ENCODE peak calls at places on chromosomes 1 and 21, in four cellular contexts. F, Z, J and B are unnamed samples.

GRCh38 chr1:236064674-236065508 is at the start of gene NID1:
- DNase-seq in F (peak), Z (peak), J (peak), B (peak)

GRCh38 chr1:19504796-19505693 is 19.7 kb upstream of the CAPZB start:
- DNase-seq in F (no peak), Z (no peak), J (no peak), B (no peak)

GRCh38 chr1:212858461-212859265 is 588 bp downstream of the FLVCR1 start:
- DNase-seq in F (peak), Z (no peak), J (peak), B (peak)

GRCh38 chr1:65027699-65028358 is 61.5 kb upstream of the JAK1 start:
- DNase-seq in F (peak), Z (no peak), J (no peak), B (peak)

GRCh38 chr1:77382361-77382760 is 100.5 kb downstream of the AK5 start:
- DNase-seq in F (no peak), Z (no peak), J (no peak), B (no peak)

GRCh38 chr1:21670059-21670881 is 1.1 kb upstream of the RAP1GAP start:
- DNase-seq in F (no peak), Z (no peak), J (no peak), B (no peak)

GRCh38 chr1:57312869-57313268 is 111.0 kb downstream of the DAB1 start:
- DNase-seq in F (no peak), Z (no peak), J (no peak), B (no peak)

GRCh38 chr1:162168935-162169545 is 99.5 kb downstream of the NOS1AP start:
- DNase-seq in F (no peak), Z (no peak), J (no peak), B (no peak)

GRCh38 chr1:192943522-192943921 is 115.6 kb downstream of the UCHL5 start:
- DNase-seq in F (no peak), Z (no peak), J (no peak), B (no peak)

GRCh38 chr1:175222296-175222938 is 29.8 kb upstream of the KIAA0040 start:
- DNase-seq in F (no peak), Z (no peak), J (no peak), B (no peak)

GRCh38 chr1:207860531-207860930 is 50.4 kb downstream of the CD34 start:
- DNase-seq in F (no peak), Z (no peak), J (no peak), B (no peak)

GRCh38 chr1:43358121-43358745 is 548 bp upstream of the CDC20 start:
- DNase-seq in F (peak), Z (no peak), J (peak), B (no peak)

GRCh38 chr1:96306809-96307208 is 414.8 kb upstream of the PTBP2 start:
- DNase-seq in F (no peak), Z (no peak), J (no peak), B (no peak)

GRCh38 chr1:153635872-153636271 is 2.0 kb downstream of the CHTOP start:
- DNase-seq in F (no peak), Z (no peak), J (no peak), B (no peak)

DNA sequence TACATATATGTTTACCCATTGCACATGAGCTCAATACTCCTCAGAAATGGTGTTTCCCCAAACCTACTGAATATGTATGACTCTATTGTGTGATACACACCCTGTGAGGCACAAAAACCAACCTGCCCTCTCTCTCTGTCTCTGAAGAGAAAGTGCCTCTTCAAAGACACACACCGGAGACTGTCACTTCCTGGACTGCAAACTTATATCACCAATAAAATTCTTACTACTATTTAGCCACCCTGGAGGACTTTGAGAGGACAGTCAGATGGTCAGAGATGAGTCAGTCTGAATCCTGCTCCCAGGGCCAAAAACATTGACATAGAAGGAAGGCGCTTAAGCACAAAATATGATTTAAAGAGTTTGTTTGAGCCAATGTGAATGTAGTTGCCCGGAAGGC is 110.4 kb downstream of the PPIAL4G start:
- DNase-seq in F (peak), Z (peak), J (no peak), B (no peak)
- H3K27ac ChIP-seq in F (no peak), Z (peak), J (no peak), B (no peak)

GRCh38 chr1:170864784-170865538 is 70.4 kb upstream of the MROH9 start:
- DNase-seq in F (no peak), Z (no peak), J (no peak), B (no peak)
- H3K27ac ChIP-seq in F (no peak), Z (no peak), J (no peak), B (no peak)

GRCh38 chr1:100320311-100321097 is 31.8 kb upstream of the CDC14A start:
- DNase-seq in F (no peak), Z (no peak), J (no peak), B (no peak)

GRCh38 chr1:100321098-100321493 is 31.2 kb upstream of the CDC14A start:
- DNase-seq in F (no peak), Z (no peak), J (no peak), B (no peak)

GRCh38 chr1:100325415-100326324 is 26.6 kb upstream of the CDC14A start:
- DNase-seq in F (no peak), Z (no peak), J (no peak), B (no peak)

GRCh38 chr1:100323428-100324106 is 28.7 kb upstream of the CDC14A start:
- DNase-seq in F (no peak), Z (no peak), J (no peak), B (no peak)

GRCh38 chr1:100322436-100323211 is 29.7 kb upstream of the CDC14A start:
- DNase-seq in F (no peak), Z (no peak), J (peak), B (no peak)
- H3K27ac ChIP-seq in F (no peak), Z (no peak), J (peak), B (no peak)

DNA sequence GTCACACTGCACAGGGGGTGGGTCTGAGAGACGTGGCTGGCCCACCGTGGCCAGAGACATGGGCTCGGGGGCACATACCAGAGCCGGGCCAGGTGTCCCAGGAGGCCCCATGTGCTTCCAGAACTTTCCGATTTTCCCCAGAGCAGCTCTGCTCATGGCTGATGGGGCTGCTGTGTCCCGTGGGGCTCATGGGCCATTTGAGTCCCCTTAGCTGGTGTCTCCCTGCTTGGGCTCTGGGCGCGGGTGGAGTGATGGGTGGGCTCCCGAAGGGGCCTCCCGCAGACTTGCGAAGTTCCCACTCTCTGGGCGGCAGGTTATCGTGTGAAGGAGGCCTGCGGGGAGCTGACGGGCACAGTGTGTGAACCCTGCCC is 1.8 kb downstream of the TNFRSF14 start:
- DNase-seq in F (no peak), Z (no peak), J (no peak), B (no peak)
- H3K27ac ChIP-seq in F (peak), Z (peak), J (no peak), B (no peak)

GRCh38 chr21:44702111-44702972 is 5.4 kb downstream of the KRTAP10-12 start:
- DNase-seq in F (no peak), Z (no peak), J (no peak), B (no peak)
- H3K27ac ChIP-seq in F (no peak), Z (no peak), J (no peak), B (no peak)